ENCODE peak calls at places on chromosomes 12 and 14, in eight cellular contexts. One of them, this sample, is unnamed.

GRCh38 chr12:86698581-86698980 is 442.4 kb upstream of the MGAT4C start:
- DNase-seq in esophagus squamous epithelium: no peak
- DNase-seq in fibroblast of lung: peak; percentile 67
- DNase-seq in HCT116: no peak
- DNase-seq in IMR-90: peak; percentile 42
- DNase-seq in K562: no peak
- DNase-seq in transverse colon: no peak
- DNase-seq in colonic mucosa: no peak
- DNase-seq in this sample: no peak

GRCh38 chr12:116861331-116861730 is 19.9 kb downstream of the HRK start:
- DNase-seq in HCT116: no peak
- DNase-seq in transverse colon: peak; percentile 21
- DNase-seq in K562: peak; percentile 40
- DNase-seq in esophagus squamous epithelium: no peak
- DNase-seq in IMR-90: peak; percentile 90
- DNase-seq in fibroblast of lung: peak; percentile 77
- DNase-seq in colonic mucosa: no peak
- DNase-seq in this sample: peak; percentile 34

GRCh38 chr12:92543359-92543758 is 159.4 kb upstream of the PLEKHG7 start:
- DNase-seq in K562: no peak
- DNase-seq in HCT116: no peak
- DNase-seq in fibroblast of lung: no peak
- DNase-seq in esophagus squamous epithelium: no peak
- DNase-seq in colonic mucosa: peak; percentile 79
- DNase-seq in IMR-90: no peak
- DNase-seq in transverse colon: peak; percentile 29
- DNase-seq in this sample: no peak

GRCh38 chr12:80761818-80762217 is 45.1 kb downstream of the MYF5 start:
- DNase-seq in esophagus squamous epithelium: no peak
- DNase-seq in K562: no peak
- DNase-seq in transverse colon: no peak
- DNase-seq in fibroblast of lung: peak; percentile 21
- DNase-seq in HCT116: no peak
- DNase-seq in IMR-90: peak; percentile 30
- DNase-seq in colonic mucosa: no peak
- DNase-seq in this sample: no peak

GRCh38 chr14:73774671-73775070 is 60.5 kb upstream of the PNMA1 start:
- DNase-seq in HCT116: no peak
- DNase-seq in colonic mucosa: no peak
- DNase-seq in transverse colon: no peak
- DNase-seq in K562: no peak
- DNase-seq in fibroblast of lung: no peak
- DNase-seq in esophagus squamous epithelium: no peak
- DNase-seq in IMR-90: no peak
- DNase-seq in this sample: no peak

GRCh38 chr14:93953263-93953662 is 23.1 kb downstream of the ASB2 start:
- DNase-seq in colonic mucosa: no peak
- DNase-seq in IMR-90: no peak
- DNase-seq in transverse colon: peak; percentile 46
- DNase-seq in fibroblast of lung: no peak
- DNase-seq in esophagus squamous epithelium: no peak
- DNase-seq in K562: no peak
- DNase-seq in HCT116: no peak
- DNase-seq in this sample: no peak

GRCh38 chr12:93741741-93742085 is 64.5 kb downstream of the CRADD start:
- DNase-seq in fibroblast of lung: peak; percentile 26
- DNase-seq in transverse colon: no peak
- DNase-seq in IMR-90: no peak
- DNase-seq in K562: peak; percentile 46
- DNase-seq in esophagus squamous epithelium: no peak
- DNase-seq in colonic mucosa: peak; percentile 27
- DNase-seq in HCT116: no peak
- DNase-seq in this sample: no peak

GRCh38 chr14:55514819-55515470 is 65.1 kb upstream of the KTN1 start:
- DNase-seq in transverse colon: no peak
- DNase-seq in K562: no peak
- DNase-seq in HCT116: peak; percentile 16
- DNase-seq in esophagus squamous epithelium: no peak
- DNase-seq in fibroblast of lung: peak; percentile 87
- DNase-seq in colonic mucosa: no peak
- DNase-seq in IMR-90: peak; percentile 87
- DNase-seq in this sample: no peak

GRCh38 chr14:21825147-21825743 is 151.6 kb upstream of the OR4E1 start:
- DNase-seq in transverse colon: no peak
- DNase-seq in K562: peak; percentile 62
- DNase-seq in colonic mucosa: no peak
- DNase-seq in esophagus squamous epithelium: no peak
- DNase-seq in IMR-90: peak; percentile 4
- DNase-seq in fibroblast of lung: no peak
- DNase-seq in HCT116: peak; percentile 48
- DNase-seq in this sample: no peak

GRCh38 chr12:93223440-93224426 is 154.0 kb upstream of the NUDT4 start:
- DNase-seq in HCT116: no peak
- DNase-seq in transverse colon: no peak
- DNase-seq in fibroblast of lung: no peak
- DNase-seq in esophagus squamous epithelium: no peak
- DNase-seq in K562: no peak
- DNase-seq in colonic mucosa: peak; percentile 56
- DNase-seq in IMR-90: no peak
- DNase-seq in this sample: no peak

GRCh38 chr12:6039894-6040601 is 84.4 kb downstream of the VWF start:
- DNase-seq in HCT116: peak; percentile 57
- DNase-seq in fibroblast of lung: peak; percentile 57
- DNase-seq in colonic mucosa: peak; percentile 41
- DNase-seq in K562: peak; percentile 52
- DNase-seq in transverse colon: peak; percentile 49
- DNase-seq in esophagus squamous epithelium: no peak
- DNase-seq in IMR-90: peak; percentile 74
- DNase-seq in this sample: peak; percentile 61

GRCh38 chr12:6037459-6037858 is 87.0 kb downstream of the VWF start:
- DNase-seq in colonic mucosa: no peak
- DNase-seq in transverse colon: no peak
- DNase-seq in HCT116: no peak
- DNase-seq in fibroblast of lung: no peak
- DNase-seq in K562: no peak
- DNase-seq in esophagus squamous epithelium: no peak
- DNase-seq in IMR-90: no peak
- DNase-seq in this sample: no peak

GRCh38 chr12:6034596-6034995 is 89.5 kb upstream of the ANO2 start:
- DNase-seq in HCT116: no peak
- DNase-seq in esophagus squamous epithelium: no peak
- DNase-seq in IMR-90: no peak
- DNase-seq in K562: no peak
- DNase-seq in colonic mucosa: no peak
- DNase-seq in transverse colon: no peak
- DNase-seq in fibroblast of lung: no peak
- DNase-seq in this sample: no peak

GRCh38 chr12:6036509-6036908 is 88.0 kb downstream of the VWF start:
- DNase-seq in IMR-90: no peak
- DNase-seq in transverse colon: no peak
- DNase-seq in K562: no peak
- DNase-seq in esophagus squamous epithelium: no peak
- DNase-seq in colonic mucosa: no peak
- DNase-seq in HCT116: no peak
- DNase-seq in fibroblast of lung: no peak
- DNase-seq in this sample: no peak

DNA sequence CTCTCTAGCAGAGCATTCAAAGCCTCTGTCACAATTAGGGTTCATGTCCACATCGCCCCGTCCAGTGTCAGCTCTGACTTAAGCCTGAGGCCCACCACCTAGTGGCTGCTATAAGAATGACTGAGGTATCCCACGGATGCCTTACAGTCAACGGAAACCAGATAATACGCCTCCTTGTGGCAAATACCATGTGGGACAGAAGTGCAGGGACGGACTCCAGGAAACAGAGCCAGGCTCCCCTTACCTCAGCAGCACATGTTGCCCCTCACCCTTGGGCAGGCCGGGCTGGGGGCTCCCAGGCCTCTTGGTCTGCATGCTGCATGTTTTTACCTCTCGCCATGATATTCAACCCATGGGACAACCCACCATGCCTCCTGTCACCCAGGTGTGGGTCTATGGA is 86.3 kb downstream of the VWF start:
- DNase-seq in IMR-90: peak; percentile 76
- DNase-seq in K562: peak; percentile 70
- DNase-seq in HCT116: peak; percentile 91
- DNase-seq in colonic mucosa: peak; percentile 74
- DNase-seq in transverse colon: peak; percentile 59
- DNase-seq in fibroblast of lung: peak; percentile 66
- DNase-seq in esophagus squamous epithelium: no peak
- DNase-seq in this sample: peak; percentile 72
- H3K4me1 ChIP-seq in IMR-90: peaks cover under 1% of the 10 kb centered on the region
- H3K4me1 ChIP-seq in K562: no peaks in the 10 kb centered on the region
- H3K4me1 ChIP-seq in HCT116: no peaks in the 10 kb centered on the region
- H3K4me1 ChIP-seq in colonic mucosa: no peaks in the 10 kb centered on the region
- H3K4me1 ChIP-seq in transverse colon: no peaks in the 10 kb centered on the region
- H3K4me1 ChIP-seq in fibroblast of lung: no peaks in the 10 kb centered on the region
- H3K4me1 ChIP-seq in esophagus squamous epithelium: no peaks in the 10 kb centered on the region
- H3K4me1 ChIP-seq in this sample: no peaks in the 10 kb centered on the region

GRCh38 chr12:110403146-110403974 is at the start of gene ANAPC7:
- DNase-seq in colonic mucosa: peak; percentile 93
- DNase-seq in esophagus squamous epithelium: peak; percentile 37
- DNase-seq in transverse colon: peak; percentile 92
- DNase-seq in K562: peak; percentile 95
- DNase-seq in fibroblast of lung: peak; percentile 84
- DNase-seq in IMR-90: peak; percentile 90
- DNase-seq in HCT116: peak; percentile 83
- DNase-seq in this sample: peak; percentile 94
- H3K4me3 ChIP-seq in colonic mucosa: peak within 1 kb of the TSS; percentile 99
- H3K4me3 ChIP-seq in esophagus squamous epithelium: peak within 1 kb of the TSS; percentile 95
- H3K4me3 ChIP-seq in transverse colon: peak within 1 kb of the TSS; percentile 54
- H3K4me3 ChIP-seq in K562: peak within 1 kb of the TSS; percentile 91
- H3K4me3 ChIP-seq in fibroblast of lung: peak within 1 kb of the TSS; percentile 91
- H3K4me3 ChIP-seq in IMR-90: peak within 1 kb of the TSS; percentile 82
- H3K4me3 ChIP-seq in HCT116: peak within 1 kb of the TSS; percentile 84
- H3K4me3 ChIP-seq in this sample: peak within 1 kb of the TSS; percentile 85

GRCh38 chr14:76152333-76152681 is 585 bp downstream of the GPATCH2L start:
- DNase-seq in K562: peak; percentile 77
- DNase-seq in IMR-90: peak; percentile 91
- DNase-seq in esophagus squamous epithelium: peak; percentile 31
- DNase-seq in HCT116: peak; percentile 37
- DNase-seq in fibroblast of lung: peak; percentile 88
- DNase-seq in colonic mucosa: peak; percentile 66
- DNase-seq in transverse colon: peak; percentile 63
- DNase-seq in this sample: peak; percentile 86

GRCh38 chr14:76154539-76155126 is 2.9 kb downstream of the GPATCH2L start:
- DNase-seq in HCT116: no peak
- DNase-seq in esophagus squamous epithelium: no peak
- DNase-seq in fibroblast of lung: no peak
- DNase-seq in IMR-90: no peak
- DNase-seq in colonic mucosa: no peak
- DNase-seq in K562: no peak
- DNase-seq in transverse colon: no peak
- DNase-seq in this sample: no peak

GRCh38 chr14:76151398-76152332 is at the start of gene GPATCH2L:
- DNase-seq in K562: peak; percentile 96
- DNase-seq in fibroblast of lung: peak; percentile 83
- DNase-seq in colonic mucosa: peak; percentile 97
- DNase-seq in HCT116: peak; percentile 66
- DNase-seq in esophagus squamous epithelium: peak; percentile 72
- DNase-seq in transverse colon: peak; percentile 96
- DNase-seq in IMR-90: peak; percentile 86
- DNase-seq in this sample: peak; percentile 96

GRCh38 chr14:76149196-76149595 is 2.5 kb upstream of the GPATCH2L start:
- DNase-seq in transverse colon: no peak
- DNase-seq in fibroblast of lung: no peak
- DNase-seq in HCT116: no peak
- DNase-seq in K562: no peak
- DNase-seq in IMR-90: no peak
- DNase-seq in colonic mucosa: no peak
- DNase-seq in esophagus squamous epithelium: no peak
- DNase-seq in this sample: no peak

GRCh38 chr14:76153919-76154318 is 2.2 kb downstream of the GPATCH2L start:
- DNase-seq in IMR-90: no peak
- DNase-seq in K562: no peak
- DNase-seq in fibroblast of lung: no peak
- DNase-seq in HCT116: no peak
- DNase-seq in transverse colon: no peak
- DNase-seq in colonic mucosa: no peak
- DNase-seq in esophagus squamous epithelium: no peak
- DNase-seq in this sample: no peak
- H3K4me1 ChIP-seq in IMR-90: peaks cover 8% of the 10 kb centered on the region
- H3K4me1 ChIP-seq in K562: peaks cover 28% of the 10 kb centered on the region
- H3K4me1 ChIP-seq in fibroblast of lung: peaks cover 10% of the 10 kb centered on the region
- H3K4me1 ChIP-seq in HCT116: peaks cover 7% of the 10 kb centered on the region
- H3K4me1 ChIP-seq in transverse colon: peaks cover 65% of the 10 kb centered on the region
- H3K4me1 ChIP-seq in colonic mucosa: peaks cover 7% of the 10 kb centered on the region
- H3K4me1 ChIP-seq in esophagus squamous epithelium: peaks cover 62% of the 10 kb centered on the region
- H3K4me1 ChIP-seq in this sample: peaks cover 20% of the 10 kb centered on the region

DNA sequence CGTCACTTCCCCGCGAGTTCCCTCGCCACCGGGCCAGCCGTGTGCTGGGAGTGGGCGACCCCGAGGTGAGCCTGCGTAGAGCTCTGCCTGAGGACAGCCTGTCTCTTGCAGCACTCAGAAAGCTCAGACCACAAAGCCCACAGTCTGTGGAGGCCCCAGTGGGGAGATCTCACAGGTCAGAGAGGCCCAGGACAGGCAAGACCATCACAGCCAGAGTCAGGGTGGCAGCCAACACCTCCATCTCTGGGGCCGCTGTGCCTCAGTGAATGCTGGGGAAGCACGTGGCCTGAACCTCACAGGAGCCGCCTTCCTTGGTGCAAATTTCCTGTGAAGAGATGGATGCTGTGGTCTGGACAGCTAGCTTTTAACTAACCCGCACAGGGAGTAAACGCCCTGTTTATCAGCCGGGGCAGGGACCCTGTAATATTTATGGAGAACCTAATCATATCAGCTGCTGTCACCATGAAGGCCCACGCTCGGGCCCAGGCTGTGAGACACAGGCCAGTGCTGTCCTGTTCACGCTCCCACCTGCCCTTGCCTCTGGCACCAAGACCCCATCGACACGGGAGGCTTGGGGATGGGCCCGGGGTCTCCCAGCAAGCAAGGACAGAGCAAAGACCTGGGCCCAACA is 56.9 kb downstream of the CDC42BPB start:
- DNase-seq in fibroblast of lung: no peak
- DNase-seq in colonic mucosa: no peak
- DNase-seq in IMR-90: no peak
- DNase-seq in transverse colon: no peak
- DNase-seq in HCT116: no peak
- DNase-seq in K562: peak; percentile 60
- DNase-seq in esophagus squamous epithelium: no peak
- DNase-seq in this sample: no peak
- H3K4me3 ChIP-seq in fibroblast of lung: no peak overlapping the region
- H3K4me3 ChIP-seq in colonic mucosa: no peak overlapping the region
- H3K4me3 ChIP-seq in IMR-90: no peak overlapping the region
- H3K4me3 ChIP-seq in transverse colon: no peak overlapping the region
- H3K4me3 ChIP-seq in HCT116: no peak overlapping the region
- H3K4me3 ChIP-seq in K562: no peak overlapping the region
- H3K4me3 ChIP-seq in esophagus squamous epithelium: no peak overlapping the region
- H3K4me3 ChIP-seq in this sample: no peak overlapping the region

DNA sequence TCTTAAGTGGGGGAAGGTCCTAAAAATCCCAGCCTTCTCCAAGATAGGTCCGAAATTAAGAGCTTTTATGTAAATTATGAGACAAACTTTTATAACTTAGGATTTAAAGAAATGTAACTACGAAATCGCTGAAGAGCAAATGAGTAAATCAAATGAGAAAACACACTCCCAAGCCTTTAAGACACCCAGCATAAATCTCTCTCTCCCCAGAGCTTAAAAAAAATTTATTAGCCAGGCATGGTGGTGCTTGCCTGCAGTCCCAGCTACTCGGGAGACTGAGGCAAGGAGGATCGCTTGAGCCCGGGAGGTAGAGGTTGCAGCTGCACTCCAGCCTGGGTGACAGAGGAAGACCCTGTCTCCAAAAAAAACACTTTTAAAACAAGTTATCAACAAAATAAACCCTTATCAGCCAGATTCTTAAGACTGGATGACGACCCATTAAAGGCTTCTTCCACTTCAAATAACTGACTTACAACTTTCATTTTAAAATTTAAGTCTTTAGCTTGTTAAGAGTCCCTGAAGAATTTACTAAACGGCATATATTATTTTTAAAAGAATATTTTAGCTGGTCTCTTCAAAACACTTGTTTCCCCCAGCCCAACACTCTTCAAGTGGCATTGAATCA is 3.2 kb downstream of the PTGES3 start:
- DNase-seq in colonic mucosa: no peak
- DNase-seq in IMR-90: no peak
- DNase-seq in K562: no peak
- DNase-seq in fibroblast of lung: no peak
- DNase-seq in esophagus squamous epithelium: no peak
- DNase-seq in transverse colon: no peak
- DNase-seq in HCT116: no peak
- DNase-seq in this sample: no peak
- H3K4me1 ChIP-seq in colonic mucosa: peaks cover 7% of the 10 kb centered on the region
- H3K4me1 ChIP-seq in IMR-90: peaks cover 6% of the 10 kb centered on the region
- H3K4me1 ChIP-seq in K562: peaks cover 14% of the 10 kb centered on the region
- H3K4me1 ChIP-seq in fibroblast of lung: peaks cover 2% of the 10 kb centered on the region
- H3K4me1 ChIP-seq in esophagus squamous epithelium: peaks cover 82% of the 10 kb centered on the region
- H3K4me1 ChIP-seq in transverse colon: peaks cover 74% of the 10 kb centered on the region
- H3K4me1 ChIP-seq in HCT116: peaks cover 3% of the 10 kb centered on the region
- H3K4me1 ChIP-seq in this sample: peaks cover 31% of the 10 kb centered on the region